ENCODE peak calls at places on chromosomes 5 and 9, in nine cellular contexts. S is endodermal cell, P is heart right ventricle, U is fibroblast of villous mesenchyme, M is BJ, O is nephron progenitor cell, L is keratinocyte, X is HFFc6, R is AG04450. N is an unnamed sample.

GRCh38 chr5:139692605-139693340 is 44.6 kb downstream of the CXXC5 start:
- DNase-seq in S (peak), P (no peak), U (no peak), M (no peak), O (peak), L (no peak), X (no peak), R (no peak), N (no peak)

GRCh38 chr5:56447232-56447631 is 214.1 kb upstream of the ANKRD55 start:
- DNase-seq in S (no peak), P (no peak), U (peak), M (no peak), O (no peak), L (no peak), X (no peak), R (no peak), N (no peak)

GRCh38 chr9:123335227-123335985 is 20.6 kb upstream of the CRB2 start:
- DNase-seq in S (peak), P (no peak), U (peak), M (peak), O (peak), L (no peak), X (peak), R (peak), N (no peak)

GRCh38 chr9:128917151-128917849 is 3.5 kb upstream of the PHYHD1 start:
- DNase-seq in S (peak), P (peak), U (peak), M (no peak), O (no peak), L (no peak), X (peak), R (no peak), N (no peak)

GRCh38 chr5:177296581-177296980 is 6.9 kb downstream of the RAB24 start:
- DNase-seq in S (no peak), P (no peak), U (no peak), M (no peak), O (no peak), L (no peak), X (no peak), R (no peak), N (no peak)

GRCh38 chr5:172903790-172904189 is 55.4 kb upstream of the RPL26L1 start:
- DNase-seq in S (no peak), P (no peak), U (peak), M (peak), O (no peak), L (peak), X (peak), R (peak), N (no peak)

GRCh38 chr5:91556-92263 is at the start of gene PLEKHG4B:
- DNase-seq in S (peak), P (no peak), U (no peak), M (no peak), O (peak), L (no peak), X (no peak), R (no peak), N (no peak)

GRCh38 chr5:137533963-137534362 is 34.8 kb upstream of the SPOCK1 start:
- DNase-seq in S (no peak), P (no peak), U (no peak), M (no peak), O (no peak), L (no peak), X (no peak), R (no peak), N (no peak)

GRCh38 chr5:144335561-144335960 is 164.9 kb downstream of the KCTD16 start:
- DNase-seq in S (no peak), P (no peak), U (no peak), M (no peak), O (no peak), L (no peak), X (no peak), R (no peak), N (no peak)

GRCh38 chr5:170368593-170368992 is 20.6 kb downstream of the KCNMB1 start:
- DNase-seq in S (no peak), P (no peak), U (no peak), M (no peak), O (no peak), L (no peak), X (no peak), R (no peak), N (no peak)

GRCh38 chr5:78003914-78004313 is 227.8 kb upstream of the TBCA start:
- DNase-seq in S (no peak), P (no peak), U (no peak), M (no peak), O (peak), L (no peak), X (no peak), R (no peak), N (no peak)

GRCh38 chr5:55176176-55176818 is 3.3 kb upstream of the CDC20B start:
- DNase-seq in S (peak), P (no peak), U (peak), M (no peak), O (peak), L (no peak), X (no peak), R (no peak), N (no peak)

GRCh38 chr9:87016681-87017080 is 69.4 kb upstream of the GAS1 start:
- DNase-seq in S (no peak), P (no peak), U (no peak), M (no peak), O (no peak), L (no peak), X (no peak), R (no peak), N (no peak)

GRCh38 chr9:121999556-121999955 is 93.6 kb downstream of the TTLL11 start:
- DNase-seq in S (peak), P (no peak), U (no peak), M (no peak), O (no peak), L (no peak), X (no peak), R (no peak), N (no peak)

GRCh38 chr9:131469369-131469768 is 33.3 kb upstream of the POMT1 start:
- DNase-seq in S (no peak), P (no peak), U (no peak), M (no peak), O (no peak), L (no peak), X (no peak), R (no peak), N (peak)

GRCh38 chr5:78492650-78493049 is 132.2 kb downstream of the SCAMP1 start:
- DNase-seq in S (no peak), P (no peak), U (no peak), M (no peak), O (no peak), L (no peak), X (no peak), R (no peak), N (no peak)

GRCh38 chr9:7259544-7260241 is 501.9 kb downstream of the KDM4C start:
- DNase-seq in S (no peak), P (no peak), U (no peak), M (no peak), O (no peak), L (no peak), X (no peak), R (no peak), N (no peak)

GRCh38 chr5:132385321-132386105 is 16.0 kb downstream of the SLC22A5 start:
- DNase-seq in S (peak), P (peak), U (peak), M (no peak), O (peak), L (no peak), X (peak), R (no peak), N (no peak)

GRCh38 chr5:159343295-159344094 is 13.2 kb upstream of the IL12B start:
- DNase-seq in S (no peak), P (no peak), U (no peak), M (no peak), O (no peak), L (no peak), X (no peak), R (no peak), N (no peak)

GRCh38 chr5:97425511-97425910 is 242.5 kb upstream of the RIOK2 start:
- DNase-seq in S (peak), P (no peak), U (peak), M (no peak), O (no peak), L (no peak), X (no peak), R (no peak), N (no peak)

GRCh38 chr9:84996049-84996448 is 326.5 kb downstream of the NTRK2 start:
- DNase-seq in S (no peak), P (no peak), U (no peak), M (peak), O (no peak), L (peak), X (peak), R (no peak), N (no peak)

GRCh38 chr5:138725153-138725884 is 27.9 kb upstream of the CTNNA1 start:
- DNase-seq in S (peak), P (peak), U (peak), M (peak), O (peak), L (peak), X (peak), R (peak), N (no peak)

GRCh38 chr9:131238402-131239021 is 37.8 kb downstream of the FAM78A start:
- DNase-seq in S (no peak), P (peak), U (peak), M (no peak), O (no peak), L (no peak), X (no peak), R (no peak), N (no peak)

GRCh38 chr5:136174021-136174659 is 18.8 kb downstream of the SMIM32 start:
- DNase-seq in S (no peak), P (no peak), U (peak), M (peak), O (no peak), L (no peak), X (peak), R (peak), N (no peak)

GRCh38 chr9:136245194-136246150 is at the start of gene QSOX2:
- DNase-seq in S (peak), P (peak), U (peak), M (no peak), O (peak), L (no peak), X (peak), R (peak), N (no peak)
- TF ChIP-seq CTCF in S (no peak), P (no peak), U (no peak), M (no peak), O (no peak), L (no peak), X (no peak), R (no peak), N (no peak)

DNA sequence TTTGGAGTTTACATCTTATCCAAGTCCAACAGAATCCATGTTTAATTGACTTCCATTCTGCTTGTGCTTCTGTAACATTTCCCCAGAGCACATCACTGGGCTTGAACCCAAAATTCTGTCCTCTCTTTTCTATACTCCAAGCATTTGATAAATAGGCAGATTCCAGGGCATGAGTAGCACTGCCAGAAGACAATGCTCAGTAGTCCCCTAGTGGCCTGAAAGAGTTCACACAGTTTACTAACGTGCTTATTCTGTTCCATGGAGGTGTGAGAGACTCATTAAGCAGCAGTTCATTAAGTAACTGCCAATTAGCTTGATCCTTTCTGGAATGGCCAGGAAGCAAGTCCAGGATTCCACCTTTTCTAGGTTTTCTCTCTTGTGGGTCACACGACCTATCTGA is 9.4 kb upstream of the GABRA6 start:
- DNase-seq in S (peak), P (no peak), U (no peak), M (no peak), O (no peak), L (no peak), X (no peak), R (no peak), N (no peak)
- TF ChIP-seq CTCF in S (peak), P (no peak), U (no peak), M (no peak), O (peak), L (no peak), X (no peak), R (no peak), N (peak)

GRCh38 chr5:167263185-167263584 is 1028.3 kb upstream of the WWC1 start:
- DNase-seq in S (no peak), P (no peak), U (no peak), M (no peak), O (no peak), L (no peak), X (no peak), R (no peak), N (no peak)

GRCh38 chr5:167255931-167256330 is 1035.5 kb upstream of the WWC1 start:
- DNase-seq in S (no peak), P (no peak), U (no peak), M (no peak), O (no peak), L (no peak), X (no peak), R (no peak), N (no peak)

GRCh38 chr5:167261309-167262100 is 1029.9 kb upstream of the WWC1 start:
- DNase-seq in S (peak), P (no peak), U (peak), M (no peak), O (no peak), L (no peak), X (no peak), R (no peak), N (no peak)
- TF ChIP-seq CTCF in S (peak), P (no peak), U (peak), M (peak), O (peak), L (peak), X (peak), R (peak), N (peak)

DNA sequence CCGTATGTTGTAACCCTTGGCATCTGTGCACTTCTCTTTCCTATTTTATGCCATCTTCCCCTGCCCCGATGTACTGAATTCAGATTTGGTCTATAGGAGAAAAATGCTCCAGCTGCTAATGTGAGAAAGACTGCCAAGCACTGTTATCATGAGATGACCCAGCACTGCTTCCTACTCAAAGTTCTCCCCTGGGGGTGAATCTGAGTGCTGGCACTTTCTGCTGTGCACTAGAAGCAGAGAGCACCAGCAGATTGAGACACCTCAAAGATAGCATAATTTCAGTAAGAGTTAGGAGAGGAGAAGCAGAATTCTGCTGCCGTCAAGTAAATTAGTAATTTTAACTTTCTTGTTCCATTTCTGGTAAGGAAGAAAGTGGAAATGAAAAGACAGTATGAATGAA is 92.8 kb upstream of the ACOT12 start:
- DNase-seq in S (no peak), P (no peak), U (no peak), M (no peak), O (no peak), L (no peak), X (no peak), R (no peak), N (no peak)
- TF ChIP-seq CTCF in S (peak), P (no peak), U (no peak), M (no peak), O (no peak), L (no peak), X (no peak), R (no peak), N (no peak)

GRCh38 chr9:134217431-134218210 is 53.3 kb upstream of the RNU6ATAC start:
- DNase-seq in S (peak), P (no peak), U (no peak), M (no peak), O (no peak), L (no peak), X (no peak), R (no peak), N (peak)
- TF ChIP-seq CTCF in S (peak), P (peak), U (peak), M (peak), O (no peak), L (no peak), X (peak), R (no peak), N (peak)

GRCh38 chr9:127755558-127756060 is 20.5 kb upstream of the TOR2A start:
- DNase-seq in S (no peak), P (no peak), U (no peak), M (no peak), O (no peak), L (no peak), X (no peak), R (no peak), N (no peak)

GRCh38 chr9:127753148-127753547 is 18.1 kb upstream of the TOR2A start:
- DNase-seq in S (no peak), P (no peak), U (no peak), M (no peak), O (no peak), L (no peak), X (no peak), R (no peak), N (no peak)

GRCh38 chr9:127754099-127754760 is 19.1 kb upstream of the TOR2A start:
- DNase-seq in S (peak), P (no peak), U (no peak), M (no peak), O (peak), L (no peak), X (no peak), R (no peak), N (no peak)

GRCh38 chr9:127754761-127755557 is 19.9 kb upstream of the TOR2A start:
- DNase-seq in S (peak), P (no peak), U (no peak), M (no peak), O (peak), L (no peak), X (no peak), R (no peak), N (no peak)

GRCh38 chr9:127753556-127753955 is 18.5 kb upstream of the TOR2A start:
- DNase-seq in S (no peak), P (no peak), U (no peak), M (no peak), O (no peak), L (no peak), X (no peak), R (no peak), N (no peak)
- TF ChIP-seq CTCF in S (no peak), P (no peak), U (no peak), M (no peak), O (no peak), L (no peak), X (no peak), R (no peak), N (no peak)

GRCh38 chr9:115122937-115123336 is 5.0 kb upstream of the TNC start:
- DNase-seq in S (no peak), P (no peak), U (no peak), M (no peak), O (no peak), L (no peak), X (no peak), R (no peak), N (no peak)

GRCh38 chr9:115126406-115126805 is 8.4 kb upstream of the TNC start:
- DNase-seq in S (no peak), P (no peak), U (no peak), M (no peak), O (no peak), L (no peak), X (no peak), R (no peak), N (no peak)

GRCh38 chr9:115132648-115133047 is 14.7 kb upstream of the TNC start:
- DNase-seq in S (no peak), P (peak), U (peak), M (no peak), O (peak), L (no peak), X (no peak), R (peak), N (no peak)

DNA sequence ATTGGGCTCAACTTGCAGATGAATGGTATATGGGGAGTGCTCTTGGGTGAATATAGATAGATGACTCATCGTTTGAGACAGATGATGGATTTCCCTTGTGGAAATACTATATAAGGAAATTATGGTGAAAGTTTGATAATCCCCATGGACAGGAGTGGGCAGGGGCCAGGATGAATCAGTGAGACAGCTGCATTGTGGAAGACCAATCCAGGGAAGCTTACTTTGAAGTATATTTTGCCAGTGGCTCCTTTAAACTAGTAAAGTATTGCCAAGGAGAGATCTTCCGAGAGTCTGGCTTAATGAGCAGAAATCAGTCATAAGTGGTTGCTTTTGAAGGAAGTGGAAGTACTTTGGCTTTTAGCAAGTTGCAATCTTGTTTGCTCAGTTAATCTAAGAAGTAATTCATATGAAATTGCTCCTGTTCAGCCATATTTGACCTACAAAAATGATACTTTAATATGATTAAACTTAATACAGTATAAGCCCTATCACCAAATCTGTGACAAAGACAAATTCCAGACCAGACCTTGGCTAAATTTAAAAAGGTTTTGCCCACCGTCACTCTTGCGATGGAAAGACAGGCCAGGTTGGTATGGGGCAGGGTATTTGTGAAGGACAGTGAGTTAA is 9.3 kb upstream of the TNC start:
- DNase-seq in S (no peak), P (no peak), U (no peak), M (no peak), O (no peak), L (no peak), X (no peak), R (peak), N (no peak)
- TF ChIP-seq CTCF in S (no peak), P (no peak), U (no peak), M (no peak), O (no peak), L (no peak), X (no peak), R (no peak), N (no peak)

GRCh38 chr5:100260968-100261367 is 274.2 kb upstream of the FAM174A start:
- DNase-seq in S (no peak), P (no peak), U (no peak), M (no peak), O (no peak), L (no peak), X (no peak), R (no peak), N (no peak)
- TF ChIP-seq CTCF in S (no peak), P (no peak), U (no peak), M (no peak), O (no peak), L (no peak), X (no peak), R (no peak), N (no peak)

DNA sequence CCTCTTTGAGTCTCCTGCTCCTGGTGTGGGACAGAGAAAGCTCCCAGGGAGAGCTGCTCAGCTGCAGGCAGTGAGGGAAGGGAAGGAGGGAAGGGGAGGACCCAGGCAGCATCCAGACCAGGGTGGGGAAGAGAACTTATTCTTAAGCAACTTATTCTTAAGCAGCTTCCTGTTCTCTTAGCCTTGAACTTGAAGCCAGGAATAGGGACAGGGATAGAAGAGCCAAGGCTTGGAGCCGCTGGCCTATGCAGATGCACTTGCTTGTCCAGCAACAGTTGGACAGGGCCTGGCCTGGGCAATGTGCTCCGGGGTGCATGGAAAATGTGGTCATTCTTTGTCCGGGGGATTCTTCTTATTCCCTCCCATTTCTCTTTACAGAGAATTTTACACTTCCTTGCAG is 31.4 kb upstream of the SPTLC1 start:
- DNase-seq in S (no peak), P (no peak), U (peak), M (no peak), O (no peak), L (no peak), X (no peak), R (no peak), N (no peak)
- TF ChIP-seq CTCF in S (no peak), P (no peak), U (no peak), M (no peak), O (no peak), L (no peak), X (no peak), R (no peak), N (no peak)

GRCh38 chr9:17793713-17794622 is 215.1 kb downstream of the SH3GL2 start:
- DNase-seq in S (peak), P (no peak), U (peak), M (no peak), O (peak), L (no peak), X (peak), R (no peak), N (no peak)
- TF ChIP-seq CTCF in S (peak), P (no peak), U (no peak), M (peak), O (peak), L (peak), X (peak), R (no peak), N (peak)